ENCODE peak calls at places on chromosome 11, in seven cellular contexts. O, V, U, I, Y, M and P are unnamed samples.

GRCh38 chr11:63667993-63668392 is 3.2 kb downstream of the ATL3 start:
- DNase-seq in I (peak), O (peak), Y (peak), V (no peak), M (no peak), U (peak), P (peak)

GRCh38 chr11:108224908-108225786 is 2.3 kb downstream of the ATM start:
- DNase-seq in V (no peak), I (no peak), U (no peak), M (no peak), Y (no peak), O (no peak), P (no peak)

GRCh38 chr11:69501121-69501489 is 19.6 kb downstream of the LINC01488 start:
- DNase-seq in V (no peak), M (no peak), U (no peak), O (no peak), Y (no peak), I (no peak), P (no peak)

GRCh38 chr11:41201156-41201555 is 258.3 kb downstream of the LRRC4C start:
- DNase-seq in U (no peak), M (peak), V (no peak), O (peak), Y (peak), I (no peak), P (peak)

GRCh38 chr11:45890886-45891550 is 5.6 kb downstream of the MAPK8IP1 start:
- DNase-seq in M (no peak), V (peak), I (no peak), U (no peak), Y (no peak), O (no peak), P (no peak)

GRCh38 chr11:93521086-93521485 is 22.1 kb downstream of the SMCO4 start:
- DNase-seq in Y (no peak), U (no peak), M (no peak), O (no peak), I (no peak), V (no peak), P (no peak)

GRCh38 chr11:65121447-65121864 is 478 bp downstream of the FAU start:
- DNase-seq in U (no peak), M (no peak), I (peak), V (no peak), O (peak), Y (no peak), P (no peak)

GRCh38 chr11:15097411-15097810 is 17.3 kb upstream of the INSC start:
- DNase-seq in O (no peak), I (no peak), U (no peak), Y (no peak), M (no peak), V (no peak), P (no peak)

GRCh38 chr11:16774920-16775603 is 36.6 kb downstream of the C11orf58 start:
- DNase-seq in O (no peak), Y (no peak), U (no peak), I (peak), V (no peak), M (no peak), P (no peak)

GRCh38 chr11:118661425-118662301 is 17.8 kb downstream of the TREH start:
- DNase-seq in V (no peak), O (no peak), U (no peak), M (no peak), Y (no peak), I (no peak), P (no peak)

GRCh38 chr11:99893803-99894202 is 793.3 kb upstream of the ARHGAP42 start:
- DNase-seq in U (no peak), M (no peak), O (no peak), I (no peak), V (no peak), Y (no peak), P (no peak)

GRCh38 chr11:62721994-62722393 is 5.3 kb downstream of the HNRNPUL2 start:
- DNase-seq in I (no peak), U (no peak), V (no peak), M (peak), O (peak), Y (no peak), P (peak)

GRCh38 chr11:27757953-27758352 is 57.7 kb upstream of the BDNF start:
- DNase-seq in I (no peak), O (no peak), V (no peak), U (no peak), Y (no peak), M (no peak), P (peak)

GRCh38 chr11:12269104-12269441 is 108.3 kb upstream of the PARVA start:
- DNase-seq in V (no peak), I (peak), Y (no peak), U (peak), M (no peak), O (no peak), P (no peak)

GRCh38 chr11:44753965-44754645 is 27.3 kb downstream of the TSPAN18 start:
- DNase-seq in M (no peak), O (no peak), U (no peak), Y (no peak), V (no peak), I (no peak), P (no peak)

GRCh38 chr11:11568651-11569229 is 53.1 kb downstream of the GALNT18 start:
- DNase-seq in V (no peak), M (no peak), O (no peak), I (no peak), U (no peak), Y (no peak), P (no peak)

GRCh38 chr11:18720811-18721575 is 5.0 kb downstream of the IGSF22 start:
- DNase-seq in V (peak), M (peak), U (peak), Y (peak), I (peak), O (peak), P (no peak)

GRCh38 chr11:69238562-69239319 is 55.2 kb upstream of the MYEOV start:
- DNase-seq in M (no peak), V (no peak), Y (no peak), O (no peak), U (no peak), I (peak), P (no peak)

GRCh38 chr11:10075141-10075540 is 218.9 kb downstream of the SBF2 start:
- DNase-seq in M (no peak), O (no peak), V (no peak), Y (no peak), U (no peak), I (no peak), P (no peak)

GRCh38 chr11:110525883-110526282 is 96.1 kb downstream of the FDX1 start:
- DNase-seq in M (no peak), U (no peak), Y (peak), I (no peak), O (no peak), V (peak), P (peak)

GRCh38 chr11:97234016-97234415 is 844.2 kb downstream of the JRKL start:
- DNase-seq in V (no peak), Y (no peak), U (no peak), O (no peak), M (no peak), I (no peak), P (peak)